ENCODE peak calls at places on chromosome 19, in ten cellular contexts. H is breast epithelium, E is foreskin fibroblast, V is fibroblast of pulmonary artery, M is RWPE1, R is ovary, D is EL, I is ascending aorta, S is fibroblast of the aortic adventitia, O is Ammon's horn. P is an unnamed sample.

GRCh38 chr19:29645911-29646310 is 19.4 kb upstream of the PLEKHF1 start:
- DNase-seq in H (no peak), E (peak; percentile 61), V (peak; percentile 83), M (no peak), R (peak; percentile 46), D (peak; percentile 57), I (no peak), S (peak; percentile 92), O (peak; percentile 70), P (peak; percentile 89)

GRCh38 chr19:53646144-53646543 is 14.3 kb downstream of the DPRX start:
- DNase-seq in H (no peak), E (no peak), V (no peak), M (no peak), R (no peak), D (no peak), I (no peak), S (no peak), O (no peak), P (no peak)

GRCh38 chr19:49512970-49513745 is 697 bp downstream of the FCGRT start:
- DNase-seq in H (no peak), E (peak; percentile 63), V (peak; percentile 34), M (no peak), R (peak; percentile 79), D (peak; percentile 27), I (no peak), S (no peak), O (no peak), P (no peak)

GRCh38 chr19:1446713-1447564 is 3.0 kb upstream of the APC2 start:
- DNase-seq in H (no peak), E (peak; percentile 29), V (no peak), M (no peak), R (no peak), D (no peak), I (no peak), S (no peak), O (no peak), P (no peak)

GRCh38 chr19:40614595-40615411 is 13.6 kb downstream of the LTBP4 start:
- DNase-seq in H (peak; percentile 75), E (peak; percentile 99), V (peak; percentile 98), M (peak; percentile 85), R (peak; percentile 85), D (peak; percentile 97), I (no peak), S (peak; percentile 95), O (no peak), P (peak; percentile 70)

GRCh38 chr19:1067341-1068103 is 555 bp downstream of the ARHGAP45 start:
- DNase-seq in H (no peak), E (no peak), V (no peak), M (no peak), R (no peak), D (no peak), I (no peak), S (no peak), O (no peak), P (no peak)

GRCh38 chr19:58319241-58319640 is 7.6 kb upstream of the ZSCAN22 start:
- DNase-seq in H (peak; percentile 39), E (no peak), V (no peak), M (no peak), R (no peak), D (no peak), I (no peak), S (no peak), O (no peak), P (no peak)

GRCh38 chr19:4803736-4804695 is 12.5 kb downstream of the FEM1A start:
- DNase-seq in H (no peak), E (peak; percentile 62), V (peak; percentile 44), M (peak; percentile 46), R (peak; percentile 59), D (peak; percentile 56), I (no peak), S (peak; percentile 33), O (peak; percentile 59), P (peak; percentile 70)

GRCh38 chr19:7907544-7907943 is 3.9 kb downstream of the MAP2K7 start:
- DNase-seq in H (no peak), E (no peak), V (no peak), M (no peak), R (peak; percentile 22), D (no peak), I (no peak), S (no peak), O (no peak), P (no peak)

GRCh38 chr19:46700704-46701103 is 16.2 kb downstream of the PRKD2 start:
- DNase-seq in H (no peak), E (no peak), V (no peak), M (no peak), R (no peak), D (no peak), I (no peak), S (no peak), O (no peak), P (no peak)

GRCh38 chr19:4597975-4598671 is 38.6 kb upstream of the SEMA6B start:
- DNase-seq in H (no peak), E (peak; percentile 53), V (no peak), M (peak; percentile 84), R (no peak), D (peak; percentile 57), I (no peak), S (no peak), O (no peak), P (peak; percentile 66)

GRCh38 chr19:36876993-36877938 is 26.6 kb downstream of the ZNF345 start:
- DNase-seq in H (no peak), E (no peak), V (no peak), M (no peak), R (no peak), D (peak; percentile 1), I (no peak), S (peak; percentile 1), O (no peak), P (no peak)

GRCh38 chr19:6424190-6424938 is at the start of gene KHSRP:
- DNase-seq in H (no peak), E (peak; percentile 51), V (no peak), M (peak; percentile 37), R (peak; percentile 58), D (peak; percentile 13), I (no peak), S (no peak), O (no peak), P (peak; percentile 4)

GRCh38 chr19:50328257-50329145 is 676 bp downstream of the KCNC3 start:
- DNase-seq in H (no peak), E (peak; percentile 27), V (no peak), M (no peak), R (no peak), D (no peak), I (no peak), S (no peak), O (no peak), P (no peak)

GRCh38 chr19:55005684-55006488 is 32.2 kb downstream of the GP6 start:
- DNase-seq in H (no peak), E (no peak), V (no peak), M (peak; percentile 75), R (no peak), D (peak; percentile 25), I (no peak), S (no peak), O (peak; percentile 3), P (peak; percentile 85)

GRCh38 chr19:1261512-1261862 is 7.6 kb upstream of the CIRBP start:
- DNase-seq in H (no peak), E (peak; percentile 44), V (no peak), M (no peak), R (peak; percentile 68), D (no peak), I (no peak), S (no peak), O (no peak), P (no peak)

GRCh38 chr19:41241859-41242258 is 22.3 kb upstream of the HNRNPUL1 start:
- DNase-seq in H (no peak), E (no peak), V (no peak), M (no peak), R (no peak), D (no peak), I (no peak), S (no peak), O (no peak), P (no peak)

GRCh38 chr19:17441241-17442135 is 7.0 kb downstream of the TMEM221 start:
- DNase-seq in H (no peak), E (peak; percentile 49), V (peak; percentile 68), M (peak; percentile 65), R (no peak), D (peak; percentile 34), I (no peak), S (peak; percentile 65), O (no peak), P (peak; percentile 23)

GRCh38 chr19:49954092-49954825 is 6.7 kb downstream of the SIGLEC11 start:
- DNase-seq in H (no peak), E (peak; percentile 41), V (peak; percentile 60), M (no peak), R (peak; percentile 73), D (no peak), I (no peak), S (peak; percentile 69), O (no peak), P (peak; percentile 18)

GRCh38 chr19:31503211-31503610 is 154.0 kb upstream of the TSHZ3 start:
- DNase-seq in H (no peak), E (no peak), V (no peak), M (no peak), R (no peak), D (no peak), I (no peak), S (no peak), O (no peak), P (no peak)

P was measured in MCF 10A.